ENCODE peak calls at places on chromosomes 12 and 14, in six cellular contexts. Y is OCI-LY7, B is aorta, I is stomach, F is DND-41, U is neuronal stem cell. N is an unnamed sample. For H3K9me3, the result is how much of the 10 kb centered on the place peaks cover.

GRCh38 chr12:124696689-124697476 is 129.5 kb upstream of the NCOR2 start:
- DNase-seq in Y (no peak), B (no peak), I (peak), F (no peak), U (no peak), N (no peak)

GRCh38 chr12:129549656-129550055 is 354.2 kb downstream of the TMEM132D start:
- DNase-seq in Y (no peak), B (no peak), I (peak), F (no peak), U (no peak), N (no peak)

GRCh38 chr14:54718046-54718445 is 151.1 kb downstream of the SAMD4A start:
- DNase-seq in Y (no peak), B (no peak), I (no peak), F (no peak), U (no peak), N (no peak)

GRCh38 chr14:93231129-93231979 is 24.3 kb downstream of the UBR7 start:
- DNase-seq in Y (no peak), B (peak), I (no peak), F (no peak), U (no peak), N (no peak)

GRCh38 chr12:56017181-56017580 is 3.7 kb upstream of the IKZF4 start:
- DNase-seq in Y (no peak), B (no peak), I (no peak), F (no peak), U (no peak), N (no peak)

GRCh38 chr14:88993946-88994345 is 169.5 kb downstream of the TTC8 start:
- DNase-seq in Y (no peak), B (no peak), I (no peak), F (no peak), U (no peak), N (no peak)

GRCh38 chr12:51822956-51823355 is 25.6 kb downstream of the FIGNL2 start:
- DNase-seq in Y (no peak), B (no peak), I (no peak), F (no peak), U (no peak), N (no peak)

GRCh38 chr12:106097011-106097410 is 41.7 kb downstream of the NUAK1 start:
- DNase-seq in Y (no peak), B (no peak), I (no peak), F (no peak), U (no peak), N (no peak)

GRCh38 chr12:115617391-115617790 is 660.1 kb downstream of the MED13L start:
- DNase-seq in Y (no peak), B (no peak), I (no peak), F (no peak), U (no peak), N (no peak)

GRCh38 chr12:49365542-49365941 is 1.7 kb upstream of the SPATS2 start:
- DNase-seq in Y (no peak), B (no peak), I (no peak), F (no peak), U (no peak), N (no peak)

GRCh38 chr12:103548622-103549601 is 38.2 kb upstream of the STAB2 start:
- DNase-seq in Y (peak), B (peak), I (peak), F (peak), U (peak), N (peak)

GRCh38 chr12:48991247-48992050 is 7.7 kb downstream of the DDN start:
- DNase-seq in Y (no peak), B (no peak), I (no peak), F (no peak), U (no peak), N (no peak)

GRCh38 chr12:6201199-6201608 is 1.0 kb downstream of the CD9 start:
- DNase-seq in Y (no peak), B (peak), I (no peak), F (no peak), U (no peak), N (no peak)

GRCh38 chr12:71183018-71183417 is 25.2 kb upstream of the TSPAN8 start:
- DNase-seq in Y (no peak), B (peak), I (no peak), F (no peak), U (no peak), N (no peak)

GRCh38 chr14:21036746-21037145 is 2.1 kb upstream of the RNASE13 start:
- DNase-seq in Y (no peak), B (no peak), I (no peak), F (no peak), U (no peak), N (no peak)

GRCh38 chr14:52778702-52779101 is 12.7 kb downstream of the GNPNAT1 start:
- DNase-seq in Y (no peak), B (no peak), I (no peak), F (no peak), U (no peak), N (no peak)

GRCh38 chr12:32535260-32535999 is 136.1 kb downstream of the FGD4 start:
- DNase-seq in Y (peak), B (peak), I (peak), F (peak), U (no peak), N (no peak)

GRCh38 chr12:18906354-18906753 is 168.4 kb downstream of the CAPZA3 start:
- DNase-seq in Y (no peak), B (no peak), I (no peak), F (no peak), U (no peak), N (no peak)

GRCh38 chr12:104360157-104360556 is 56.6 kb downstream of the EID3 start:
- DNase-seq in Y (no peak), B (no peak), I (no peak), F (no peak), U (no peak), N (no peak)

GRCh38 chr12:92827836-92828431 is 101.2 kb downstream of the EEA1 start:
- DNase-seq in Y (peak), B (no peak), I (no peak), F (peak), U (peak), N (no peak)

GRCh38 chr14:83709116-83709515 is 1820.8 kb upstream of the FLRT2 start:
- DNase-seq in Y (no peak), B (no peak), I (no peak), F (no peak), U (no peak), N (no peak)

GRCh38 chr14:65071544-65071943 is 30.8 kb downstream of the MAX start:
- DNase-seq in Y (no peak), B (no peak), I (no peak), F (no peak), U (no peak), N (no peak)

GRCh38 chr12:23899434-23899833 is 50.0 kb downstream of the SOX5 start:
- DNase-seq in Y (no peak), B (no peak), I (no peak), F (no peak), U (no peak), N (no peak)

GRCh38 chr12:89708793-89709156 is at the start of gene ATP2B1:
- DNase-seq in Y (peak), B (peak), I (peak), F (peak), U (peak), N (peak)

GRCh38 chr12:74689071-74689655 is 151.5 kb downstream of the ATXN7L3B start:
- DNase-seq in Y (peak), B (no peak), I (no peak), F (no peak), U (peak), N (peak)

GRCh38 chr12:51926718-51927117 is 19.4 kb downstream of the ACVRL1 start:
- DNase-seq in Y (peak), B (no peak), I (peak), F (peak), U (no peak), N (peak)

GRCh38 chr12:6360080-6360571 is 15.2 kb downstream of the SCNN1A start:
- DNase-seq in Y (peak), B (no peak), I (no peak), F (no peak), U (no peak), N (no peak)

GRCh38 chr12:22625671-22626251 is 790 bp downstream of the ETNK1 start:
- DNase-seq in Y (peak), B (no peak), I (peak), F (peak), U (peak), N (no peak)

GRCh38 chr12:93115198-93115601 is 186.1 kb upstream of the EEA1 start:
- DNase-seq in Y (no peak), B (no peak), I (no peak), F (no peak), U (no peak), N (no peak)

GRCh38 chr12:9662488-9662887 is 7.0 kb upstream of the CLEC2D start:
- DNase-seq in Y (no peak), B (no peak), I (no peak), F (no peak), U (no peak), N (no peak)

GRCh38 chr12:124730455-124730932 is 133.2 kb downstream of the SCARB1 start:
- DNase-seq in Y (no peak), B (peak), I (peak), F (no peak), U (no peak), N (no peak)

GRCh38 chr14:102280376-102280962 is 24.5 kb downstream of the MOK start:
- DNase-seq in Y (no peak), B (no peak), I (no peak), F (no peak), U (no peak), N (no peak)

GRCh38 chr12:55842681-55843429 is at the start of gene MMP19:
- DNase-seq in Y (no peak), B (no peak), I (no peak), F (no peak), U (no peak), N (no peak)

GRCh38 chr12:34349673-34349961 is 327.3 kb downstream of the ALG10 start:
- DNase-seq in Y (no peak), B (no peak), I (no peak), F (no peak), U (no peak), N (no peak)

GRCh38 chr12:34347367-34347766 is 325.1 kb downstream of the ALG10 start:
- DNase-seq in Y (no peak), B (no peak), I (no peak), F (no peak), U (no peak), N (no peak)

GRCh38 chr12:34348836-34349672 is 326.8 kb downstream of the ALG10 start:
- DNase-seq in Y (no peak), B (no peak), I (no peak), F (no peak), U (no peak), N (no peak)

GRCh38 chr12:34346372-34347034 is 324.2 kb downstream of the ALG10 start:
- DNase-seq in Y (no peak), B (no peak), I (no peak), F (no peak), U (no peak), N (no peak)

GRCh38 chr12:34348064-34348463 is 325.8 kb downstream of the ALG10 start:
- DNase-seq in Y (no peak), B (no peak), I (no peak), F (no peak), U (no peak), N (no peak)
- H3K9me3 ChIP-seq in Y (under half), B (under half), I (under half), F (half or more), U (under half), N (under half)

GRCh38 chr12:52949413-52950331 is 754 bp downstream of the KRT18 start:
- DNase-seq in Y (no peak), B (no peak), I (peak), F (no peak), U (no peak), N (no peak)

GRCh38 chr12:52946334-52946733 is 2.6 kb upstream of the KRT18 start:
- DNase-seq in Y (no peak), B (no peak), I (no peak), F (no peak), U (no peak), N (no peak)

GRCh38 chr12:52945389-52946232 is 3.3 kb upstream of the KRT18 start:
- DNase-seq in Y (no peak), B (no peak), I (peak), F (no peak), U (no peak), N (no peak)

GRCh38 chr12:52946797-52947547 is 1.9 kb upstream of the KRT18 start:
- DNase-seq in Y (no peak), B (no peak), I (peak), F (no peak), U (no peak), N (no peak)

GRCh38 chr12:52947738-52948423 is 1.0 kb upstream of the KRT18 start:
- DNase-seq in Y (no peak), B (no peak), I (no peak), F (no peak), U (no peak), N (no peak)
- H3K4me3 ChIP-seq in Y (no peak), B (no peak), I (no peak), F (no peak), U (no peak), N (no peak)

DNA sequence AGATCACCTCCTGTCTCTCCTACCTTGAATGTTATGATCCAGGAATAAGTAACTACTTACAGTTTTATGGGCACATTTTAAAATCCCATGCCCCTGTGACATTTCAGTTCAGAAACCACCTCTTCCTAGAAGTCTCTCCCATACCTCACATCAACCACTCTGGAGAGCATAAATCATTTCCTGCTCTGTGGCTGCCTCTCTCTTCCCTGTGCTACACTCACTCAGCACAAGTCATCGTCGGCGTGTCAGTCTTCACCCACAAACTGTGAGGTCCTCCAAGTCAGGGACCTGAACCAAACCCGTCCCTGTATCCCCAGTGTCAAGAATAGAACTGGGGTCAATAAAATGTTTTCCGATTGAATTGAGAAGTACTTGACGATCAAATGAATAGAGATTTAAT is 863.3 kb downstream of the BCL11B start:
- DNase-seq in Y (no peak), B (no peak), I (no peak), F (peak), U (no peak), N (no peak)
- H3K9me3 ChIP-seq in Y (under half), B (under half), I (under half), F (under half), U (under half), N (under half)

DNA sequence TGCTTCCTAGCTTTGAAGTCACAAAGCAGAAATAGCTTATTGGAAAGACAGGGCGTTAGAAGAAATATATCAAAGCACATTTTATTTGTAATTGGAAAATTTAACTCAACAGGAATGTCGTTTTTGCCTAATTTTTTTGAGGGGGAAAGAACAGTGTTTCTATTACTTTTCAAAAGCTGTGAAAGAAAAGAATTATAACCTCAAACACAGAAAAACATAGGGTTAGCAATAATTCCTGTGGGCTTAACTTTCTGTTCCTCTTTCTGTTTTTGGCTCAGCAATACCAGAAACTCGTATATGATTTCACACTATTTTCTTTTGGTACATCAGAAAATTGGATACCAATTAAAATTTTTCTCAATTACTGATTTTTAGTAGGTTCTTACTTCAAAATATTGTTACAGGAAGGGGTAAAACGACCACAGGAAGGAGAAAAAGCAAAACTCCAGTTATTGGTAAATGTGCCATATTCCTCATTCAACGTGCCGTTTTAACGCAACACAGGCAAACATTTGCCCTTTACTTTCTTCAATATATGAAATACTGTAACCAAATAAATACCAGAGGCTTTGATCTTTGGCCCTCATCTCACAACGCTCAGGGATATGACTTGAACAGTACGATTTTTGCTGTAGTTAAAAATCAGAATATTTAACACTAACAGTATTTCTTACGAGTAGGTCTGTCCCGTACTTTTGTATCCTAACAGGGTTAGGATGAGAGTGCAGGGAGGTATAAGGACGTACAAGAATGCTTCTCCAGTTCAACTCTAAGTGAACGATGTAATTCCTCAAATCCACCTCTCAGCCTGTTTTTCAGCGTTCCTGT is 1.3 kb upstream of the RNU6-7 start:
- DNase-seq in Y (peak), B (no peak), I (no peak), F (no peak), U (no peak), N (no peak)
- H3K4me3 ChIP-seq in Y (peak), B (peak), I (peak), F (peak), U (peak), N (peak)

GRCh38 chr12:34604631-34605509 is 582.6 kb downstream of the ALG10 start:
- DNase-seq in Y (no peak), B (peak), I (no peak), F (no peak), U (no peak), N (no peak)
- H3K9me3 ChIP-seq in Y (under half), B (under half), I (under half), F (under half), U (under half), N (half or more)

DNA sequence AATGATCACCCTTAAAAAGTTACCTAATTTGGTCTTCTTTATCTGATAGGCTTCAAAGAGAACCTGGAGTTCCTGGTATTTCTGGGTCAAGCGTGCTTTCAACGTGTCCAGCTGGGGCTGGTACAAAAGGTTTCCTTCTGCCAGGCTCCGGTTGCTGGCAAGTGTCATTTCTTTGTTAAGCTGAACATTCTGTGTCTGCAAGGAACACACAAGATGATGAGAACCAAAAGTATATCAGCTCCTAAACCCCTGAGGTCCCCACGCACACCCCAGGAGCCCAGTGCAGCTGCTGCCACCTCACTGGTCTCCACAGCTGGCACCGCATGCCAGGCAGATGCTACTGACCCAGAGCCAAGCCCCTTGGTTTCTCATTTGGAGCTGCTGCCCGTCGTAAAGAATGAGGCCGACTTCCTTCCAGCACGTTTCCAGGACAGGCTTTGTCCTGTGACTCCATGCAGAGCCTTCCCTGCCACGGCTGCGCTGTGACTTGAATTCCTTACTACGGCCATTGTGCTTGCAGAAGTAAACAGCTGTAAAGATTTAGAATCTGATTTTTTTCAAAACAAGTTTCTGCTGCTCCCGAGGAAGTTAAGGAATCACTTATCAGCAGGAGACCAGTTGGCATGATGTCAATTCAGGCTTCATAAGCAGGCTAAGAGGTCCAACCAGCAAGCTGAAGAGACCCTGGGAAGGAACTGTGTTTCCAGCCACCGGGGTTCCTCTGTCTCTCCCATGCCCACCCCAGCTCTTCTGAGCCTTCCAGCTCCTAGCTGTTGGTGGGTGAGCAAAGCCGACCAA is 24.9 kb downstream of the VPS37B start:
- DNase-seq in Y (no peak), B (peak), I (peak), F (no peak), U (no peak), N (no peak)
- H3K4me3 ChIP-seq in Y (peak), B (no peak), I (peak), F (no peak), U (peak), N (peak)